ENCODE peak calls at places on chromosome 6, in eight cellular contexts. One of them, this sample, is unnamed.

GRCh38 chr6:2877960-2878359 is 25.1 kb downstream of the SERPINB9 start:
- DNase-seq in A549: no peak
- DNase-seq in upper lobe of left lung: no peak
- DNase-seq in tibial artery: no peak
- DNase-seq in BE2C: no peak
- DNase-seq in pancreas: no peak
- DNase-seq in WTC11: no peak
- DNase-seq in cardiac muscle cell: no peak
- DNase-seq in this sample: no peak

GRCh38 chr6:136429264-136429663 is 121.0 kb downstream of the MAP7 start:
- DNase-seq in pancreas: no peak
- DNase-seq in tibial artery: no peak
- DNase-seq in upper lobe of left lung: no peak
- DNase-seq in A549: no peak
- DNase-seq in BE2C: no peak
- DNase-seq in cardiac muscle cell: no peak
- DNase-seq in WTC11: no peak
- DNase-seq in this sample: no peak

GRCh38 chr6:126033696-126034095 is 47.4 kb downstream of the TRMT11 start:
- DNase-seq in tibial artery: no peak
- DNase-seq in upper lobe of left lung: peak
- DNase-seq in BE2C: peak
- DNase-seq in cardiac muscle cell: peak
- DNase-seq in pancreas: no peak
- DNase-seq in A549: peak
- DNase-seq in WTC11: no peak
- DNase-seq in this sample: peak

GRCh38 chr6:147382945-147383554 is 125.4 kb upstream of the SAMD5 start:
- DNase-seq in BE2C: no peak
- DNase-seq in cardiac muscle cell: peak
- DNase-seq in WTC11: no peak
- DNase-seq in tibial artery: no peak
- DNase-seq in pancreas: no peak
- DNase-seq in A549: peak
- DNase-seq in upper lobe of left lung: no peak
- DNase-seq in this sample: no peak

GRCh38 chr6:218153-219018 is 73.9 kb upstream of the DUSP22 start:
- DNase-seq in WTC11: no peak
- DNase-seq in upper lobe of left lung: no peak
- DNase-seq in cardiac muscle cell: no peak
- DNase-seq in pancreas: no peak
- DNase-seq in tibial artery: no peak
- DNase-seq in BE2C: no peak
- DNase-seq in A549: no peak
- DNase-seq in this sample: no peak

GRCh38 chr6:51514396-51515051 is 572.9 kb downstream of the PKHD1 start:
- DNase-seq in BE2C: no peak
- DNase-seq in tibial artery: no peak
- DNase-seq in WTC11: no peak
- DNase-seq in A549: no peak
- DNase-seq in pancreas: no peak
- DNase-seq in upper lobe of left lung: no peak
- DNase-seq in cardiac muscle cell: no peak
- DNase-seq in this sample: no peak

GRCh38 chr6:18053555-18054445 is 66.4 kb upstream of the KIF13A start:
- DNase-seq in A549: no peak
- DNase-seq in BE2C: no peak
- DNase-seq in upper lobe of left lung: no peak
- DNase-seq in pancreas: no peak
- DNase-seq in WTC11: no peak
- DNase-seq in tibial artery: no peak
- DNase-seq in cardiac muscle cell: no peak
- DNase-seq in this sample: no peak

GRCh38 chr6:155080876-155081845 is 86.0 kb downstream of the TIAM2 start:
- DNase-seq in WTC11: no peak
- DNase-seq in tibial artery: no peak
- DNase-seq in cardiac muscle cell: no peak
- DNase-seq in upper lobe of left lung: no peak
- DNase-seq in BE2C: no peak
- DNase-seq in A549: no peak
- DNase-seq in pancreas: no peak
- DNase-seq in this sample: no peak

GRCh38 chr6:41713161-41713649 is 22.2 kb downstream of the TFEB start:
- DNase-seq in WTC11: no peak
- DNase-seq in pancreas: peak
- DNase-seq in upper lobe of left lung: peak
- DNase-seq in tibial artery: peak
- DNase-seq in A549: peak
- DNase-seq in cardiac muscle cell: no peak
- DNase-seq in BE2C: no peak
- DNase-seq in this sample: no peak

GRCh38 chr6:135637701-135638100 is 140.2 kb upstream of the AHI1 start:
- DNase-seq in pancreas: no peak
- DNase-seq in tibial artery: no peak
- DNase-seq in cardiac muscle cell: peak
- DNase-seq in BE2C: no peak
- DNase-seq in WTC11: no peak
- DNase-seq in A549: no peak
- DNase-seq in upper lobe of left lung: no peak
- DNase-seq in this sample: no peak

GRCh38 chr6:88220493-88220892 is 54.3 kb upstream of the CNR1 start:
- DNase-seq in tibial artery: no peak
- DNase-seq in A549: no peak
- DNase-seq in BE2C: no peak
- DNase-seq in pancreas: no peak
- DNase-seq in upper lobe of left lung: no peak
- DNase-seq in cardiac muscle cell: peak
- DNase-seq in WTC11: peak
- DNase-seq in this sample: peak

GRCh38 chr6:104771258-104771832 is 88.4 kb downstream of the HACE1 start:
- DNase-seq in BE2C: no peak
- DNase-seq in WTC11: no peak
- DNase-seq in upper lobe of left lung: no peak
- DNase-seq in pancreas: no peak
- DNase-seq in cardiac muscle cell: peak
- DNase-seq in A549: peak
- DNase-seq in tibial artery: no peak
- DNase-seq in this sample: no peak

GRCh38 chr6:111329882-111330633 is 153.0 kb downstream of the REV3L start:
- DNase-seq in cardiac muscle cell: no peak
- DNase-seq in tibial artery: no peak
- DNase-seq in upper lobe of left lung: no peak
- DNase-seq in A549: no peak
- DNase-seq in BE2C: no peak
- DNase-seq in pancreas: no peak
- DNase-seq in WTC11: no peak
- DNase-seq in this sample: no peak

DNA sequence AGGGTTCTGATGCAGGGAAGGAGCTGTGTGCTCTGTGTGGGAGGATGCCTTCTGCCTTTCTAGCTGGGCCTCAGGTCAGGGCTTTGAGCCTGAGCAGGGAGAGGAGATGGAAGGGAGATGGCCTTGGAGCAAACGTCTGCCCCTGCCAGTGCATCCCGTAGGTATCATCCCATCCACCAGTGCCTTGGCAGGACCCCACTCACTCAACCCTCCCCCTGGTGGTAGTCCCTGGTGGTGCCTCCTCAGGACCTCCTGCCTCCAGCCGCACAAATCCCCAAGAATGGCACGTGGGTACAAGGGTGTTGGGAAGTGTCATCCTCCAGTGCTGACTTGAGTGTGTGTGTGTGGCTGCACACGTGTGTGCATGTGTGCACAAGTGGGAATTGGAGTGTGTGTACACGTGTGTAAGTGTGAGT is 23.1 kb upstream of the MICB start:
- DNase-seq in tibial artery: no peak
- DNase-seq in A549: no peak
- DNase-seq in pancreas: no peak
- DNase-seq in upper lobe of left lung: no peak
- DNase-seq in cardiac muscle cell: no peak
- DNase-seq in BE2C: peak
- DNase-seq in WTC11: peak
- DNase-seq in this sample: no peak
- TF ChIP-seq CTCF in tibial artery: peak
- TF ChIP-seq CTCF in A549: no peak
- TF ChIP-seq CTCF in pancreas: no peak
- TF ChIP-seq CTCF in upper lobe of left lung: peak
- TF ChIP-seq CTCF in cardiac muscle cell: peak
- TF ChIP-seq CTCF in BE2C: peak
- TF ChIP-seq CTCF in WTC11: peak
- TF ChIP-seq CTCF in this sample: peak

DNA sequence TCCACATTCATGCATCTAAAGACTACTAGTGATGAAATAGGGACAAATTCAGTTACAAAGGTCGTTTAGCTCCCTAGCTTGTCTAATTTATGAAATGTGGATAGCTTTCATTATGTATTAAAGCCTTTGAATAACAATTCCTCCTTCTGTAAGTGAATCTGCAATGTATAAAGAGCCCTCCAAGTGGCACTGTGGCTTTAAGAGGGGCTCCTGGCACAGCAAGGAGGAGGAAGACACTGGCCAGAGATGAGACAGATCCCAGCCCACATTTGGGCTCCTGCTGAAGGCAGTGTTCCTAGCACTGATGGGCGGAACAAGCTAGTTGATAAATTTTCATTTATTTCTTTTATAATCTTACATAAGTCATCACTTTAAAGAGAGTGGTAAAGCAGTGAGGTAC is 17.6 kb upstream of the FUCA2 start:
- DNase-seq in upper lobe of left lung: no peak
- DNase-seq in WTC11: no peak
- DNase-seq in BE2C: no peak
- DNase-seq in tibial artery: no peak
- DNase-seq in cardiac muscle cell: no peak
- DNase-seq in A549: no peak
- DNase-seq in pancreas: no peak
- DNase-seq in this sample: no peak
- TF ChIP-seq CTCF in upper lobe of left lung: no peak
- TF ChIP-seq CTCF in WTC11: no peak
- TF ChIP-seq CTCF in BE2C: peak
- TF ChIP-seq CTCF in tibial artery: no peak
- TF ChIP-seq CTCF in cardiac muscle cell: no peak
- TF ChIP-seq CTCF in A549: no peak
- TF ChIP-seq CTCF in pancreas: no peak
- TF ChIP-seq CTCF in this sample: no peak

GRCh38 chr6:166075925-166076324 is 91.7 kb downstream of the TBXT start:
- DNase-seq in cardiac muscle cell: no peak
- DNase-seq in upper lobe of left lung: no peak
- DNase-seq in pancreas: no peak
- DNase-seq in BE2C: no peak
- DNase-seq in A549: no peak
- DNase-seq in WTC11: no peak
- DNase-seq in tibial artery: no peak
- DNase-seq in this sample: no peak

GRCh38 chr6:166073082-166073481 is 94.6 kb downstream of the TBXT start:
- DNase-seq in pancreas: no peak
- DNase-seq in BE2C: no peak
- DNase-seq in A549: no peak
- DNase-seq in tibial artery: no peak
- DNase-seq in cardiac muscle cell: no peak
- DNase-seq in WTC11: no peak
- DNase-seq in upper lobe of left lung: no peak
- DNase-seq in this sample: no peak

GRCh38 chr6:166078294-166078693 is 89.4 kb downstream of the TBXT start:
- DNase-seq in pancreas: no peak
- DNase-seq in BE2C: no peak
- DNase-seq in upper lobe of left lung: no peak
- DNase-seq in WTC11: no peak
- DNase-seq in A549: no peak
- DNase-seq in tibial artery: no peak
- DNase-seq in cardiac muscle cell: peak
- DNase-seq in this sample: no peak

DNA sequence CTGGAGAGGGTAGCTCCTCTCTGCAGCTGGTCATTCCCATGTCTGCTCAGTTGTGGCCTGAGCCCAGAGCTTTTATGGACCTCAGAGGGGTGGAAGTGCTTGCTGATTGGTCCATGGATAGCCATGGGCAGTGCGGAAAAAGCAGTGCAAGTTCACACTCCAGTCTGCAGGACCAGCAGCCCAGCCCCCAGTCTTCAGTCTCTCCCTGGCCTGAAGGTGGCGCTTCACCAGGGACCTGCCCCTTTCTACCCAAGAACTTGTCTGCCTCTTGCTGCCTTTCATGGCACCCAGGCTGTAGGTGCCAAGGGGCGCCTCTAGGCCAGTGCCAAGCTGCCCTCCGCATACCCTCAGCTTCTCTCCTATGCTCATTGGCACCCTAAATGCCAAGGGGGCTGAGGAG is 91.0 kb downstream of the TBXT start:
- DNase-seq in BE2C: no peak
- DNase-seq in tibial artery: no peak
- DNase-seq in A549: no peak
- DNase-seq in pancreas: no peak
- DNase-seq in cardiac muscle cell: no peak
- DNase-seq in WTC11: peak
- DNase-seq in upper lobe of left lung: no peak
- DNase-seq in this sample: no peak
- TF ChIP-seq CTCF in BE2C: peak
- TF ChIP-seq CTCF in tibial artery: no peak
- TF ChIP-seq CTCF in A549: no peak
- TF ChIP-seq CTCF in pancreas: no peak
- TF ChIP-seq CTCF in cardiac muscle cell: no peak
- TF ChIP-seq CTCF in WTC11: peak
- TF ChIP-seq CTCF in upper lobe of left lung: no peak
- TF ChIP-seq CTCF in this sample: peak

GRCh38 chr6:21132856-21133610 is 460.5 kb upstream of the SOX4 start:
- DNase-seq in WTC11: no peak
- DNase-seq in cardiac muscle cell: peak
- DNase-seq in upper lobe of left lung: no peak
- DNase-seq in BE2C: no peak
- DNase-seq in A549: no peak
- DNase-seq in tibial artery: no peak
- DNase-seq in pancreas: no peak
- DNase-seq in this sample: no peak

GRCh38 chr6:21128601-21129000 is 464.9 kb upstream of the SOX4 start:
- DNase-seq in BE2C: no peak
- DNase-seq in WTC11: no peak
- DNase-seq in pancreas: no peak
- DNase-seq in A549: no peak
- DNase-seq in upper lobe of left lung: no peak
- DNase-seq in cardiac muscle cell: no peak
- DNase-seq in tibial artery: no peak
- DNase-seq in this sample: no peak

GRCh38 chr6:21133902-21134301 is 459.6 kb upstream of the SOX4 start:
- DNase-seq in pancreas: no peak
- DNase-seq in upper lobe of left lung: no peak
- DNase-seq in BE2C: no peak
- DNase-seq in tibial artery: no peak
- DNase-seq in cardiac muscle cell: no peak
- DNase-seq in A549: no peak
- DNase-seq in WTC11: no peak
- DNase-seq in this sample: no peak

GRCh38 chr6:21134401-21134800 is 459.1 kb upstream of the SOX4 start:
- DNase-seq in BE2C: no peak
- DNase-seq in A549: no peak
- DNase-seq in upper lobe of left lung: no peak
- DNase-seq in pancreas: no peak
- DNase-seq in WTC11: no peak
- DNase-seq in tibial artery: no peak
- DNase-seq in cardiac muscle cell: no peak
- DNase-seq in this sample: no peak

DNA sequence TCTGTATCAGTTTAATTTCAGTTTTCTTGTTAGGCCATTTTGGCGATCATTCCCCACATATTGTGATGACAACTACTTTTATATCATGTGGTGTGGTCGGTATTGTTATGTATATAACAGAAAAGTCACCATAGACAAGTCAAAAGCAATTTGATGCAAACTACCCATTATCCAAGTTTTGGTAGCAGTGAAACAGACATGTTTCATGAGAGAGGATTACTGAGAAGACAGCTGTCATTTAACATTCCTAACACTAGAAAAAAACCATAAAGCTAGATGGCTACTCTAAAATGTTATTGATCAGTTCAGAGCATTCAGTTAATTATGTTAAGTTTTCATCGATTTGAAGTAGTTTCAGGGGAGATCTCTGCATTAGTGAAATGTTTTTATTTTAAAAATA is 462.1 kb upstream of the SOX4 start:
- DNase-seq in WTC11: no peak
- DNase-seq in upper lobe of left lung: no peak
- DNase-seq in BE2C: no peak
- DNase-seq in A549: no peak
- DNase-seq in cardiac muscle cell: no peak
- DNase-seq in tibial artery: no peak
- DNase-seq in pancreas: no peak
- DNase-seq in this sample: no peak
- TF ChIP-seq CTCF in WTC11: no peak
- TF ChIP-seq CTCF in upper lobe of left lung: no peak
- TF ChIP-seq CTCF in BE2C: no peak
- TF ChIP-seq CTCF in A549: no peak
- TF ChIP-seq CTCF in cardiac muscle cell: no peak
- TF ChIP-seq CTCF in tibial artery: no peak
- TF ChIP-seq CTCF in pancreas: no peak
- TF ChIP-seq CTCF in this sample: no peak

This sample was measured in endothelial cell.